ENCODE peak calls at places on chromosomes 2 and 18, in five cellular contexts. One of them, this sample, is unnamed.

GRCh38 chr18:40687401-40687800 is 1267.6 kb upstream of the PIK3C3 start:
- DNase-seq in GM06990: no peak
- DNase-seq in mucosa of gallbladder: no peak
- DNase-seq in CD4-positive, alpha-beta memory T cell: no peak
- DNase-seq in dermis blood vessel endothelial cell: no peak
- DNase-seq in this sample: no peak

GRCh38 chr2:187658952-187659525 is 104.8 kb upstream of the TFPI start:
- DNase-seq in CD4-positive, alpha-beta memory T cell: no peak
- DNase-seq in mucosa of gallbladder: no peak
- DNase-seq in GM06990: no peak
- DNase-seq in dermis blood vessel endothelial cell: peak; percentile 44
- DNase-seq in this sample: no peak

GRCh38 chr2:186713664-186714063 is 19.8 kb downstream of the FAM171B start:
- DNase-seq in mucosa of gallbladder: no peak
- DNase-seq in dermis blood vessel endothelial cell: no peak
- DNase-seq in GM06990: no peak
- DNase-seq in CD4-positive, alpha-beta memory T cell: no peak
- DNase-seq in this sample: no peak

GRCh38 chr2:80002112-80002511 is 302.4 kb downstream of the LRRTM1 start:
- DNase-seq in GM06990: no peak
- DNase-seq in CD4-positive, alpha-beta memory T cell: no peak
- DNase-seq in dermis blood vessel endothelial cell: no peak
- DNase-seq in mucosa of gallbladder: no peak
- DNase-seq in this sample: no peak

GRCh38 chr18:9403795-9404564 is 69.4 kb downstream of the TWSG1 start:
- DNase-seq in mucosa of gallbladder: peak; percentile 13
- DNase-seq in CD4-positive, alpha-beta memory T cell: no peak
- DNase-seq in dermis blood vessel endothelial cell: peak; percentile 31
- DNase-seq in GM06990: no peak
- DNase-seq in this sample: no peak

GRCh38 chr18:323253-323622 is 55.4 kb upstream of the THOC1 start:
- DNase-seq in dermis blood vessel endothelial cell: peak; percentile 33
- DNase-seq in CD4-positive, alpha-beta memory T cell: no peak
- DNase-seq in mucosa of gallbladder: no peak
- DNase-seq in GM06990: no peak
- DNase-seq in this sample: no peak

GRCh38 chr2:229870903-229871650 is 50.7 kb downstream of the TRIP12 start:
- DNase-seq in CD4-positive, alpha-beta memory T cell: no peak
- DNase-seq in mucosa of gallbladder: no peak
- DNase-seq in GM06990: no peak
- DNase-seq in dermis blood vessel endothelial cell: no peak
- DNase-seq in this sample: no peak

GRCh38 chr2:152186257-152186656 is 10.7 kb upstream of the STAM2 start:
- DNase-seq in dermis blood vessel endothelial cell: no peak
- DNase-seq in GM06990: no peak
- DNase-seq in CD4-positive, alpha-beta memory T cell: no peak
- DNase-seq in mucosa of gallbladder: no peak
- DNase-seq in this sample: no peak

GRCh38 chr2:60925994-60926750 is 44.8 kb downstream of the REL start:
- DNase-seq in mucosa of gallbladder: no peak
- DNase-seq in GM06990: no peak
- DNase-seq in dermis blood vessel endothelial cell: no peak
- DNase-seq in CD4-positive, alpha-beta memory T cell: no peak
- DNase-seq in this sample: no peak

GRCh38 chr2:231104115-231104713 is 20.6 kb downstream of the HTR2B start:
- DNase-seq in mucosa of gallbladder: peak; percentile 70
- DNase-seq in GM06990: no peak
- DNase-seq in dermis blood vessel endothelial cell: peak; percentile 84
- DNase-seq in CD4-positive, alpha-beta memory T cell: peak; percentile 51
- DNase-seq in this sample: no peak

GRCh38 chr2:149489452-149489851 is 98.1 kb downstream of the MMADHC start:
- DNase-seq in mucosa of gallbladder: no peak
- DNase-seq in dermis blood vessel endothelial cell: no peak
- DNase-seq in GM06990: no peak
- DNase-seq in CD4-positive, alpha-beta memory T cell: no peak
- DNase-seq in this sample: no peak